ENCODE peak calls at places on chromosomes 3 and 15, in six cellular contexts. X, Z, Q, S, C and A are unnamed samples.
A peak's percentile ranks its signal among the peaks of the same experiment; 100 is the strongest.

GRCh38 chr3:28745904-28746617 is 397.4 kb upstream of the AZI2 start:
- DNase-seq in Q (no peak), X (no peak), C (no peak), S (no peak), Z (no peak), A (no peak)

GRCh38 chr3:138051946-138052802 is 42.2 kb downstream of the CLDN18 start:
- DNase-seq in S (no peak), C (peak; percentile 37), Q (peak; percentile 30), X (peak; percentile 28), Z (no peak), A (no peak)

GRCh38 chr15:99467861-99468460 is 97.8 kb upstream of the MEF2A start:
- DNase-seq in S (no peak), Q (no peak), C (no peak), Z (no peak), X (no peak), A (no peak)

GRCh38 chr3:26963356-26963742 is 340.8 kb downstream of the LRRC3B start:
- DNase-seq in Z (no peak), C (no peak), S (no peak), Q (no peak), X (peak; percentile 3), A (no peak)

GRCh38 chr3:144437989-144438388 is 466.4 kb downstream of the DIPK2A start:
- DNase-seq in X (no peak), S (no peak), Z (no peak), C (no peak), Q (no peak), A (no peak)

GRCh38 chr3:145519598-145520078 is 641.3 kb downstream of the PLOD2 start:
- DNase-seq in X (no peak), Z (no peak), Q (no peak), C (no peak), S (no peak), A (no peak)

GRCh38 chr15:39304201-39304841 is 276.6 kb upstream of the THBS1 start:
- DNase-seq in X (no peak), Z (no peak), C (no peak), S (no peak), Q (no peak), A (no peak)

GRCh38 chr3:163556804-163557203 is 1521.5 kb downstream of the SI start:
- DNase-seq in X (no peak), Q (no peak), C (no peak), Z (no peak), S (no peak), A (no peak)

GRCh38 chr3:194541483-194541882 is 54.7 kb upstream of the ATP13A3 start:
- DNase-seq in X (no peak), Z (no peak), S (no peak), Q (no peak), C (no peak), A (no peak)

GRCh38 chr3:63192248-63192647 is 85.9 kb upstream of the SYNPR start:
- DNase-seq in C (no peak), Q (no peak), S (no peak), X (no peak), Z (no peak), A (no peak)

GRCh38 chr3:63199606-63200005 is 78.5 kb upstream of the SYNPR start:
- DNase-seq in C (no peak), Z (no peak), Q (no peak), X (no peak), S (no peak), A (no peak)

DNA sequence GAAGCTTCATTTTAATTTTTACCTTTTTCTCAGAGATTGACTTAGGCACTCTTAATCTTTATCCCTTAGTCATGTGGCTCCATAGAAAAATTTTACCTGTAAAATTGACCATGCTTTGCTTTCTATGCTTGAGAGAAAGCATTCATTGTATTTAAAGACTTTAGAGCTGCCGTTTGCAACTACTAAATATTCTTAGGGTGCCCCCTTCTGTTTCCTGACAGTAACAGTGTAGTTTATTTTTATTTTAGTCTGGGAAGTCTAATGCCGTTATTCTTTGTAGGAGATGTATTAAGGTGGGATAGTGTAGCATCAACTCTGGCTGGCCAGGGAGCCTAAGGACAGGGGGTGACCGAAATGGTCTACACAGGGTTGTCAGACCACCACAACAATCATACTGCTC is 84.5 kb upstream of the SYNPR start:
- DNase-seq in Q (no peak), S (no peak), C (no peak), Z (no peak), X (peak; percentile 6), A (no peak)
- TF ChIP-seq CTCF in Q (peak; percentile 30), S (no peak), C (peak; percentile 62), Z (peak; percentile 47), X (peak; percentile 54), A (peak; percentile 78)

DNA sequence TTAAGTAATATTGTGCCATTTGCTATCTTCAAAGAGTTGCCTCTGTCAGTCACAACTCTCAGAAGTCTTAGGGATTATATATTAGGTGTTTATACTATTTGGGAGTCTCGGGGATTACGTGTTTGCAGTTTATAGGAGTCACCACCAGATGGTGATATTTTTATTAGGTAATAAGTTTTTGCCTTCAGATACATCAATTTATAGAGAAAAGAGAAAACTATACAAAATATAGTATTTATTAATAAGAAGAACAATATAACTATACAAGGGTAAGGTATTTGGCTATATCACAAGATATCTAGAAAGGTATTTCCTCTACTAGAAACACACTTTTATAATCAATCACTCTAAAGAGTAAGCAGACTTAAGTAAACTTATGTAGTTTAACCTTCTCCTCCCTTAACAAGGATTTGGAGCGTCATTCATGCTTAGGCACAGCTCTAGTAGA is 10.7 kb upstream of the DHX36 start:
- DNase-seq in S (no peak), C (no peak), X (peak; percentile 20), Z (no peak), Q (no peak), A (no peak)
- TF ChIP-seq CTCF in S (no peak), C (peak; percentile 74), X (peak; percentile 36), Z (peak; percentile 11), Q (peak; percentile 50), A (peak; percentile 82)

DNA sequence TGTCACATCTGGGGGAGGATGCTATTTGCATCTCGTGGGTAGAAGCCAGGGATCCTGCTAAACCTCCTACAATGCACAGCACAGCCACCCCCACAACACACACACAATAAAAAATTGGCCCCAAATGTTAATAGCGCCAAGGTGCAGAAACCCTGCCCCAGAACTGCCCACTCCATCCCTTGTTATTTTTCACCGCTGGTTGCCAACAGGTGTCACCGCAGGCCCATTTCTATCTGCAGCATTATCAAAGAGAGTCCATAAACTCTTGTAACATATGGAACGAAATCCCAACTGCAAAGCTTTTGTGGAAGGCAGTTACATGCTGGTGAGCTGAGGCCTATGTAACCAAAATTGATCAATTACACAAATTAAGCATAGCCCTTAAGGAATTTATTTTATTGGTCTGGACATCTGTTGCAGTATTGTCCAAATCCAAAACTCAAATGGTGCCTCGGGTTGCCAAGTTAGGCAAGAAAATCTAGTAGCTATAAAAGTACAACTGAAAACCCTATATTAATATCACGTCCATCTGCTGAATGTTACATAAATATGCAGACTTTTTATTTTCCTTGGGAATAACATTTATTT is 66.2 kb downstream of the SAMMSON start:
- DNase-seq in Q (no peak), C (no peak), Z (peak; percentile 51), X (no peak), S (no peak), A (no peak)
- TF ChIP-seq CTCF in Q (no peak), C (no peak), Z (peak; percentile 62), X (peak; percentile 40), S (no peak), A (peak; percentile 59)

DNA sequence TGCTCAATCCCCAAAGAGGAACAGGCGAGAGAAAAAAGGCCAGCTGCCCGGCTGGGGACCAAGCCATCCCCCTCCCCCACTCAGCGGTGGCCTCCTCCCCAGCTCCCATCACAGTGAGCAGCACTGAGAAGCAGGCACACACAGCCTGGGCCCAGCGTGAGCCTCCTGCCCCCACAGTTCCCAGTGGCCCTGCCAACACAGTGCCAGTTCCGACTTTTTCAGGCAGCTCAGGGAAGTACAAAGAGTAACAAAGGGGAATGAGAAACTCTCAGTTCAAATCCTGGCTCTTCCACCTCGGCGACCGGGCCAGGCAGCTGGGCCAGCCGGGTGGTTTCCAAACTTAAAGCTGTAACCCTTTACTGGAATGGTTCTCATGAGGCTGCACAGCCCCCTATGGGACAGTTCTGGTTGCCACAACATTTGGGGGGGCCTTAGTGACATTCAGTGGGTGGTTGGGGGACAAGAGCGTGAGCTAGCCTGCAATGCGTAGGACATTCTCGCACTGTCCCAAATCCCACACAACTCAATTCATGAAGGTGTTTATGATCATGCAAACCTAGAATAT is 18.4 kb downstream of the TNK2 start:
- DNase-seq in S (no peak), Q (no peak), C (no peak), Z (peak; percentile 71), X (no peak), A (no peak)
- TF ChIP-seq CTCF in S (no peak), Q (no peak), C (no peak), Z (peak; percentile 20), X (no peak), A (no peak)

GRCh38 chr15:73986776-73987056 is 5.4 kb downstream of the STOML1 start:
- DNase-seq in Z (no peak), S (no peak), Q (no peak), X (no peak), C (no peak), A (no peak)
- TF ChIP-seq CTCF in Z (no peak), S (no peak), Q (no peak), X (no peak), C (no peak), A (no peak)

GRCh38 chr15:26298010-26298661 is 435.0 kb upstream of the ATP10A start:
- DNase-seq in Z (no peak), Q (no peak), X (no peak), S (no peak), C (no peak), A (no peak)

GRCh38 chr15:26294062-26294689 is 431.0 kb upstream of the ATP10A start:
- DNase-seq in S (no peak), X (no peak), C (peak; percentile 44), Q (no peak), Z (peak; percentile 61), A (no peak)

GRCh38 chr15:26295331-26295730 is 432.2 kb upstream of the ATP10A start:
- DNase-seq in Q (no peak), Z (no peak), C (no peak), X (no peak), S (no peak), A (no peak)

GRCh38 chr15:26298666-26299065 is 435.5 kb upstream of the ATP10A start:
- DNase-seq in C (no peak), S (no peak), Q (no peak), Z (no peak), X (no peak), A (no peak)
- TF ChIP-seq CTCF in C (no peak), S (no peak), Q (no peak), Z (no peak), X (no peak), A (no peak)

DNA sequence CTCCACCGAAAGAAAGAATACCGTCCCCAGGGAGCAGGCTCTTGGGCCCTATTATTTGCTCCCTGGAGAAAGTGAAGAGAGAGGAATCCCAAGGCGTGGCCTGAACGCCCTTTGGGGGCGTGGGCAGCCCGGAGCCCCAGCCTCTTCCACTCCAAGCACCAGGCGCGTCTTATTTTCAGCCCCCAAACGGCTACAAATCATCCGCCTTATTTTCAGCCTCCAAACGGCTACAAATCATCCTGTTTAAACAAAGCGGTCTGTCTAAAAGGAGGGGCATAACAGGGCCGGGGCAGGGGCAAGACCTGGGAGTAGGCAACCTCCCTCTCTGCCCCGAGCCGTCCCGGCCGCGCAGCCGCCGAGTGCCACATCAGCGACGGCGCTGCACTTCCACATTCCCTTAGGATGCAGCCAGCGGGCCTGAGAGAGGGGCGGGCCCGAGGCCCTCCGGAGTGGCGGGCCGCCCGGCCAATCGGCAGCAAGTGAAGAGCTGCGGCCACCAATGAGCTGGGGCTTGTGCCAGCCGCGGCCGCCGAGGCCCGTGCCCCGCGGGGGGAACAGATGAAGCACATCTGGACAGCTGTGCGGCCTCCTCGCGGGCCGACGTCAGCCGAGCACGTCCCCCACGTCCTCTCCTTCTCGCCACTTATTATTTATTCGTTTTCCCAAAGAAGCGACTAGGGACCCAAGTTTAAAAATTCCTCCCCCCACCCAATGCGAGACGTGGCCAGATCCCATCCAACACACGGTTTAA is at the start of gene TMEM45A:
- DNase-seq in X (peak; percentile 88), Q (peak; percentile 95), Z (peak; percentile 98), S (peak; percentile 91), C (peak; percentile 97), A (peak; percentile 97)
- TF ChIP-seq CTCF in X (peak; percentile 30), Q (no peak), Z (no peak), S (no peak), C (no peak), A (no peak)